ENCODE peak calls at places on chromosomes 3 and 15, in five cellular contexts. One of them, this sample, is unnamed.
A peak's percentile ranks its signal among the peaks of the same experiment; 100 is the strongest.

GRCh38 chr3:69290006-69290405 is 95.9 kb downstream of the FRMD4B start:
- DNase-seq in progenitor cell of endocrine pancreas: no peak
- DNase-seq in hepatic stellate cell: no peak
- DNase-seq in memory B cell: no peak
- DNase-seq in stimulated activated naive B cell treated with anti-CD40 and anti-IgM and Interleukin-4, amounts not matched to agents 10 μg/mL and 1 μg/mL and 100 μg/mL, for 72 hours: no peak
- DNase-seq in this sample: no peak

GRCh38 chr3:146543461-146544012 is 870 bp downstream of the PLSCR1 start:
- DNase-seq in progenitor cell of endocrine pancreas: no peak
- DNase-seq in hepatic stellate cell: peak; percentile 4
- DNase-seq in memory B cell: no peak
- DNase-seq in stimulated activated naive B cell treated with anti-CD40 and anti-IgM and Interleukin-4, amounts not matched to agents 10 μg/mL and 1 μg/mL and 100 μg/mL, for 72 hours: no peak
- DNase-seq in this sample: peak; percentile 7

GRCh38 chr3:196918968-196919367 is 23.4 kb downstream of the NCBP2 start:
- DNase-seq in progenitor cell of endocrine pancreas: no peak
- DNase-seq in hepatic stellate cell: no peak
- DNase-seq in memory B cell: no peak
- DNase-seq in stimulated activated naive B cell treated with anti-CD40 and anti-IgM and Interleukin-4, amounts not matched to agents 10 μg/mL and 1 μg/mL and 100 μg/mL, for 72 hours: no peak
- DNase-seq in this sample: no peak

GRCh38 chr3:99659965-99660364 is 21.6 kb downstream of the COL8A1 start:
- DNase-seq in progenitor cell of endocrine pancreas: no peak
- DNase-seq in hepatic stellate cell: no peak
- DNase-seq in memory B cell: no peak
- DNase-seq in stimulated activated naive B cell treated with anti-CD40 and anti-IgM and Interleukin-4, amounts not matched to agents 10 μg/mL and 1 μg/mL and 100 μg/mL, for 72 hours: no peak
- DNase-seq in this sample: no peak

GRCh38 chr15:40069178-40070165 is 30.5 kb upstream of the SRP14 start:
- DNase-seq in progenitor cell of endocrine pancreas: no peak
- DNase-seq in hepatic stellate cell: peak; percentile 70
- DNase-seq in memory B cell: peak; percentile 59
- DNase-seq in stimulated activated naive B cell treated with anti-CD40 and anti-IgM and Interleukin-4, amounts not matched to agents 10 μg/mL and 1 μg/mL and 100 μg/mL, for 72 hours: peak; percentile 65
- DNase-seq in this sample: peak; percentile 81

GRCh38 chr3:149706905-149707304 is 45.4 kb downstream of the COMMD2 start:
- DNase-seq in progenitor cell of endocrine pancreas: no peak
- DNase-seq in hepatic stellate cell: no peak
- DNase-seq in memory B cell: no peak
- DNase-seq in stimulated activated naive B cell treated with anti-CD40 and anti-IgM and Interleukin-4, amounts not matched to agents 10 μg/mL and 1 μg/mL and 100 μg/mL, for 72 hours: no peak
- DNase-seq in this sample: no peak

GRCh38 chr15:101309436-101310162 is 14.6 kb upstream of the SNRPA1 start:
- DNase-seq in progenitor cell of endocrine pancreas: no peak
- DNase-seq in hepatic stellate cell: no peak
- DNase-seq in memory B cell: no peak
- DNase-seq in stimulated activated naive B cell treated with anti-CD40 and anti-IgM and Interleukin-4, amounts not matched to agents 10 μg/mL and 1 μg/mL and 100 μg/mL, for 72 hours: no peak
- DNase-seq in this sample: no peak

GRCh38 chr3:110485389-110485788 is 586.2 kb upstream of the NECTIN3 start:
- DNase-seq in progenitor cell of endocrine pancreas: no peak
- DNase-seq in hepatic stellate cell: no peak
- DNase-seq in memory B cell: no peak
- DNase-seq in stimulated activated naive B cell treated with anti-CD40 and anti-IgM and Interleukin-4, amounts not matched to agents 10 μg/mL and 1 μg/mL and 100 μg/mL, for 72 hours: no peak
- DNase-seq in this sample: no peak

GRCh38 chr3:195178124-195178910 is 92.6 kb downstream of the XXYLT1 start:
- DNase-seq in progenitor cell of endocrine pancreas: no peak
- DNase-seq in hepatic stellate cell: peak; percentile 43
- DNase-seq in memory B cell: no peak
- DNase-seq in stimulated activated naive B cell treated with anti-CD40 and anti-IgM and Interleukin-4, amounts not matched to agents 10 μg/mL and 1 μg/mL and 100 μg/mL, for 72 hours: no peak
- DNase-seq in this sample: no peak

GRCh38 chr15:31360843-31361763 is 34.5 kb downstream of the KLF13 start:
- DNase-seq in progenitor cell of endocrine pancreas: no peak
- DNase-seq in hepatic stellate cell: no peak
- DNase-seq in memory B cell: peak; percentile 76
- DNase-seq in stimulated activated naive B cell treated with anti-CD40 and anti-IgM and Interleukin-4, amounts not matched to agents 10 μg/mL and 1 μg/mL and 100 μg/mL, for 72 hours: peak; percentile 61
- DNase-seq in this sample: no peak

GRCh38 chr3:58041182-58041825 is 33.1 kb downstream of the FLNB start:
- DNase-seq in progenitor cell of endocrine pancreas: no peak
- DNase-seq in hepatic stellate cell: no peak
- DNase-seq in memory B cell: no peak
- DNase-seq in stimulated activated naive B cell treated with anti-CD40 and anti-IgM and Interleukin-4, amounts not matched to agents 10 μg/mL and 1 μg/mL and 100 μg/mL, for 72 hours: no peak
- DNase-seq in this sample: no peak

GRCh38 chr3:58117561-58118305 is 93.0 kb downstream of the DNASE1L3 start:
- DNase-seq in progenitor cell of endocrine pancreas: no peak
- DNase-seq in hepatic stellate cell: no peak
- DNase-seq in memory B cell: no peak
- DNase-seq in stimulated activated naive B cell treated with anti-CD40 and anti-IgM and Interleukin-4, amounts not matched to agents 10 μg/mL and 1 μg/mL and 100 μg/mL, for 72 hours: no peak
- DNase-seq in this sample: no peak

GRCh38 chr3:65181397-65181871 is 493.6 kb upstream of the ADAMTS9 start:
- DNase-seq in progenitor cell of endocrine pancreas: no peak
- DNase-seq in hepatic stellate cell: no peak
- DNase-seq in memory B cell: no peak
- DNase-seq in stimulated activated naive B cell treated with anti-CD40 and anti-IgM and Interleukin-4, amounts not matched to agents 10 μg/mL and 1 μg/mL and 100 μg/mL, for 72 hours: no peak
- DNase-seq in this sample: no peak

GRCh38 chr3:38579551-38580449 is 69.7 kb downstream of the SCN5A start:
- DNase-seq in progenitor cell of endocrine pancreas: peak; percentile 3
- DNase-seq in hepatic stellate cell: no peak
- DNase-seq in memory B cell: no peak
- DNase-seq in stimulated activated naive B cell treated with anti-CD40 and anti-IgM and Interleukin-4, amounts not matched to agents 10 μg/mL and 1 μg/mL and 100 μg/mL, for 72 hours: peak; percentile 38
- DNase-seq in this sample: peak; percentile 56

GRCh38 chr15:89327113-89327512 is 7.5 kb downstream of the POLG start:
- DNase-seq in progenitor cell of endocrine pancreas: no peak
- DNase-seq in hepatic stellate cell: no peak
- DNase-seq in memory B cell: no peak
- DNase-seq in stimulated activated naive B cell treated with anti-CD40 and anti-IgM and Interleukin-4, amounts not matched to agents 10 μg/mL and 1 μg/mL and 100 μg/mL, for 72 hours: no peak
- DNase-seq in this sample: no peak

GRCh38 chr15:98794211-98794610 is 145.9 kb downstream of the IGF1R start:
- DNase-seq in progenitor cell of endocrine pancreas: no peak
- DNase-seq in hepatic stellate cell: no peak
- DNase-seq in memory B cell: no peak
- DNase-seq in stimulated activated naive B cell treated with anti-CD40 and anti-IgM and Interleukin-4, amounts not matched to agents 10 μg/mL and 1 μg/mL and 100 μg/mL, for 72 hours: no peak
- DNase-seq in this sample: no peak